ENCODE peak calls at places on chromosomes 6 and 20, in five cellular contexts. Z is NB4, Y is tibial artery, O is HFFc6, M is glutamatergic neuron. W is an unnamed sample.

GRCh38 chr6:15523679-15524630 is 138.9 kb downstream of the DTNBP1 start:
- DNase-seq in Z (no peak), O (no peak), M (no peak), Y (peak), W (no peak)

GRCh38 chr6:42135722-42136121 is 6.7 kb downstream of the C6orf132 start:
- DNase-seq in Y (no peak), Z (no peak), O (no peak), M (no peak), W (no peak)

GRCh38 chr6:113352029-113352801 is 504.9 kb upstream of the MARCKS start:
- DNase-seq in O (peak), Z (peak), Y (no peak), M (no peak), W (peak)

GRCh38 chr6:43930440-43931154 is 160.6 kb downstream of the VEGFA start:
- DNase-seq in M (no peak), Y (no peak), Z (no peak), O (no peak), W (no peak)

GRCh38 chr6:155595264-155595663 is 139.6 kb upstream of the NOX3 start:
- DNase-seq in O (no peak), M (no peak), Y (no peak), Z (peak), W (no peak)

GRCh38 chr20:21513181-21513663 is 642 bp downstream of the NKX2-2 start:
- DNase-seq in Z (no peak), Y (no peak), M (peak), O (no peak), W (no peak)

GRCh38 chr20:50305636-50306477 is 115.2 kb downstream of the CEBPB start:
- DNase-seq in Y (peak), Z (no peak), O (peak), M (no peak), W (no peak)

GRCh38 chr6:169141706-169142705 is 111.6 kb downstream of the THBS2 start:
- DNase-seq in M (no peak), O (no peak), Y (peak), Z (peak), W (no peak)

GRCh38 chr20:42191140-42191860 is 573.1 kb upstream of the CHD6 start:
- DNase-seq in O (no peak), Y (no peak), Z (no peak), M (peak), W (no peak)

GRCh38 chr6:39057251-39058155 is 8.9 kb downstream of the GLP1R start:
- DNase-seq in M (no peak), Z (no peak), Y (no peak), O (no peak), W (no peak)

GRCh38 chr6:95572098-95572497 is 5.2 kb upstream of the MANEA start:
- DNase-seq in Z (peak), Y (no peak), O (no peak), M (no peak), W (no peak)

GRCh38 chr20:41048475-41049242 is 20.0 kb downstream of the TOP1 start:
- DNase-seq in O (no peak), Y (no peak), M (no peak), Z (peak), W (no peak)

GRCh38 chr20:48310312-48310711 is 517.5 kb downstream of the PREX1 start:
- DNase-seq in M (no peak), O (no peak), Y (no peak), Z (no peak), W (no peak)

GRCh38 chr20:48321271-48321670 is 506.5 kb downstream of the PREX1 start:
- DNase-seq in Y (no peak), O (no peak), Z (no peak), M (no peak), W (no peak)

GRCh38 chr20:41011551-41012067 is 17.0 kb upstream of the TOP1 start:
- DNase-seq in M (no peak), Y (no peak), O (no peak), Z (peak), W (no peak)

GRCh38 chr20:1830240-1830639 is 65.0 kb upstream of the SIRPA start:
- DNase-seq in Z (no peak), Y (no peak), M (no peak), O (peak), W (peak)

GRCh38 chr20:18719426-18719825 is 94.2 kb upstream of the SCP2D1 start:
- DNase-seq in Z (no peak), O (peak), M (peak), Y (no peak), W (peak)

GRCh38 chr6:6458166-6458565 is 130.4 kb upstream of the LY86 start:
- DNase-seq in Z (no peak), O (no peak), M (no peak), Y (no peak), W (no peak)

GRCh38 chr6:36615018-36615761 is 21.0 kb downstream of the SRSF3 start:
- DNase-seq in Z (peak), Y (no peak), O (peak), M (peak), W (no peak)

GRCh38 chr6:31209137-31209536 is 38.7 kb upstream of the POU5F1 start:
- DNase-seq in O (no peak), Z (no peak), M (no peak), Y (no peak), W (no peak)

GRCh38 chr20:2751868-2752630 is 48.4 kb downstream of the CPXM1 start:
- DNase-seq in Y (no peak), O (no peak), M (no peak), Z (peak), W (no peak)

GRCh38 chr6:1415416-1416063 is 26.2 kb downstream of the FOXF2 start:
- DNase-seq in Y (no peak), Z (no peak), O (no peak), M (no peak), W (no peak)

GRCh38 chr6:35370799-35371493 is 28.6 kb downstream of the PPARD start:
- DNase-seq in O (peak), M (no peak), Y (peak), Z (peak), W (no peak)

GRCh38 chr6:85628353-85628752 is 14.3 kb downstream of the SYNCRIP start:
- DNase-seq in Y (no peak), Z (no peak), O (no peak), M (no peak), W (no peak)

GRCh38 chr20:48425776-48426175 is 402.0 kb downstream of the PREX1 start:
- DNase-seq in Y (no peak), Z (no peak), M (no peak), O (no peak), W (no peak)

GRCh38 chr20:62061851-62062418 is 3.7 kb downstream of the TAF4 start:
- DNase-seq in O (no peak), Z (no peak), M (no peak), Y (no peak), W (no peak)

GRCh38 chr20:41160686-41161085 is 23.3 kb downstream of the PLCG1 start:
- DNase-seq in Z (no peak), M (no peak), Y (no peak), O (no peak), W (no peak)

GRCh38 chr20:54058420-54059139 is 11.8 kb downstream of the BCAS1 start:
- DNase-seq in Z (no peak), Y (no peak), O (no peak), M (no peak), W (no peak)

GRCh38 chr6:118648866-118649554 is 2.4 kb downstream of the CEP85L start:
- DNase-seq in O (no peak), Y (no peak), Z (no peak), M (no peak), W (no peak)

GRCh38 chr6:40962241-40962640 is 76.8 kb downstream of the UNC5CL start:
- DNase-seq in Z (peak), Y (no peak), O (peak), M (no peak), W (peak)

GRCh38 chr6:28657367-28657755 is 131.7 kb downstream of the GPX5 start:
- DNase-seq in M (no peak), O (no peak), Z (no peak), Y (no peak), W (no peak)

GRCh38 chr6:43274916-43275597 is 23.0 kb upstream of the SLC22A7 start:
- DNase-seq in O (no peak), Z (no peak), Y (no peak), M (no peak), W (no peak)

GRCh38 chr20:3667434-3668037 is 4.3 kb upstream of the GFRA4 start:
- DNase-seq in Y (no peak), Z (no peak), O (no peak), M (no peak), W (no peak)

GRCh38 chr20:57927376-57927775 is 217.6 kb upstream of the PMEPA1 start:
- DNase-seq in M (no peak), O (no peak), Y (no peak), Z (no peak), W (no peak)

DNA sequence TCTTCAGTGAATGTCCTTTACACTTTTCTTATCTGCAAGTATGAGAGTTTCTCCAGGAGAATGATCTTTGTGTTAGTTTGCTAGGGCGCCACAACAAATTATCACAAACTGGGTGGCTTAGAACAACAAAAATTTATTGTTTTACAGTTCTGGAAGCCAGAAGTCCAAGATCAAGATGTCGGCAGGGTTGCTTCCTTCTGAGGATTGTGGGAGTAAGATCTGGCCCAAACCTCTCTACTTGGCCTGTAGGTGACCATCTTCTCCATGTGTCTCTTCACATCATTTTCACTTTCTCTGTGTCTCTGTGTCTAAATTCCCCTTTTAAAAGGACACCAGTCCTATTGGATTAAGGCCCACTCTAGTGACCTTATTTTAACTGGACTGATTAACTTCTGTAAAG is 103.0 kb downstream of the ADTRP start:
- DNase-seq in Y (no peak), M (no peak), O (peak), Z (no peak), W (no peak)
- TF ChIP-seq CTCF in Y (no peak), M (no peak), O (peak), Z (no peak), W (no peak)

DNA sequence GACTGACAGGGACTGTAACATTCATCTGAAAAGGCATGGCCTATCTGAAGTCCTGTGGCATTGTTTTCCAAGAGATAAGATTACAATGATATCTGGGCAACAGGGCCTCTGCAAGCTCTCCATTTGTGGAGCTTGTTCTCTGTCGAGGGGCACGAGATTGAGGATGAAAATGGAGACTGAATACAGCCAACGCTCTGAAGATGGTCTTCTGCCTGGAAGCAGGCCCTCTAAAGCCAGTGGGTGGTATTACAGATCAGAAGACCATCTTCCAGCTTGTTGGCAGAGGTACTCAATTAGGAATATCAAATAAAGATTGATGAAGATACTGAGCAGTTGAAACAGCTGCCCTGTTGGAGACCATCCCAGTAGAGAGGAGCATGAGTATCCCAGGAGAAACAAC is 288.2 kb downstream of the CENPW start:
- DNase-seq in M (no peak), Z (peak), Y (no peak), O (no peak), W (no peak)
- TF ChIP-seq CTCF in M (no peak), Z (peak), Y (no peak), O (no peak), W (no peak)

GRCh38 chr6:17396256-17396655 is 2.9 kb downstream of the CAP2 start:
- DNase-seq in Y (no peak), O (no peak), M (no peak), Z (no peak), W (no peak)
- TF ChIP-seq CTCF in Y (no peak), O (no peak), M (no peak), Z (no peak), W (no peak)

DNA sequence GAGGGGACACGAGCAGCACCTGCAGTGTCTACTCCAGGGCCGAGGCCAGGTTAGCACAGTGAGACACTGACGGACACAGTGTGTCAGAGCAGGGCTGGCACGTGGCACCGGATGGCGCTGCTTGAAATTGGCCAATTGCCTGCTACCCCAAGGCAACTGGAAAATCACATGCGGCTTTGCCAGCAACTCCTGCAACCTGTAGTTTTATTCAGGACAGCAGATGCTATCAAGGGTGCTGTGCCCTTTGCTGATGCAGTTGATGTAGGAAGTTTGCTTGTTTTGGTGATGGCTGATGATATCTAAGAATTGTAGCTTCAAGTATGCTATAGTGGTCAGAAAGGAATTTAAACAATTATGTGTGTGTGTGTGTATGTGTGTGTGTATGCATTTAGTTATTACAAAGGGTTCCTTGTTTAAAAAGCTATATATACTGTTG is 25.9 kb downstream of the RIN2 start:
- DNase-seq in Y (no peak), M (no peak), O (peak), Z (no peak), W (no peak)
- TF ChIP-seq CTCF in Y (no peak), M (no peak), O (no peak), Z (no peak), W (no peak)

GRCh38 chr6:170578909-170579308 is 5.5 kb downstream of the PDCD2 start:
- DNase-seq in Y (no peak), Z (no peak), M (no peak), O (no peak), W (no peak)

GRCh38 chr6:170584954-170585498 is 589 bp upstream of the PDCD2 start:
- DNase-seq in Y (no peak), O (no peak), Z (peak), M (no peak), W (no peak)

GRCh38 chr6:170584181-170584953 is at the start of gene PDCD2:
- DNase-seq in O (peak), Y (peak), M (peak), Z (peak), W (peak)

DNA sequence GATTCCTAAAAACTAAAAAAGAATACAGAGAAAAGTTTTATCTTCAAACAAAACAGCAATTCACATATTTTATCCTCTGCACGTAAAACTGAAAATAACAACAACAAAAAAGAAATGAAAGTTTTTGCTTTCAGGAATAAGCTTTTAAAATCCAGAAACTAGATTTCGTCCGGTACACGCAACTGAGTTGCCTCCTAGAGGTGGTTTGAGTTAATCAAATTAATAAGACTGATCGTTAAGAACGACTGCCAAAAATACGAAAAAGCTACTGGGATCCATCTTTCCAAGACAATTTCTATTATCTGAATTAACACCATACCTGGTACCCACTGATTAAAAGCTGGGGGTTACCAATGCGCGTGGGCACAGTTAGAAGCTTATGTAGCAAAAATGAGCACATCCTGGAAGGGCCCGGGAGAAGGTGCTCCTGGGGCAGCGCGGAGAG is 679 bp downstream of the PDCD2 start:
- DNase-seq in Y (no peak), Z (no peak), O (peak), M (no peak), W (no peak)
- TF ChIP-seq CTCF in Y (no peak), Z (peak), O (peak), M (no peak), W (peak)

GRCh38 chr6:79307321-79308036 is 73.0 kb upstream of the HMGN3 start:
- DNase-seq in M (no peak), Y (no peak), O (no peak), Z (no peak), W (no peak)
- TF ChIP-seq CTCF in M (no peak), Y (no peak), O (no peak), Z (no peak), W (no peak)

W was measured in astrocyte of the cerebellum.